ENCODE peak calls at places on chromosome 19, in five cellular contexts. B, J, Y, A and I are unnamed samples.

GRCh38 chr19:29326351-29326750 is 113.4 kb upstream of the UQCRFS1 start:
- DNase-seq in B (no peak), Y (no peak), J (no peak), A (no peak), I (no peak)

GRCh38 chr19:45156751-45157150 is 4.0 kb downstream of the NKPD1 start:
- DNase-seq in B (no peak), Y (no peak), J (no peak), A (no peak), I (no peak)

GRCh38 chr19:52896431-52897148 is 845 bp downstream of the ZNF320 start:
- DNase-seq in B (no peak), J (peak), A (no peak), Y (no peak), I (peak)

GRCh38 chr19:10299545-10300458 is 9.8 kb downstream of the ZGLP1 start:
- DNase-seq in Y (no peak), J (no peak), B (no peak), A (no peak), I (peak)

GRCh38 chr19:44539236-44539819 is 9.9 kb upstream of the CEACAM20 start:
- DNase-seq in Y (no peak), B (no peak), A (no peak), J (no peak), I (no peak)

GRCh38 chr19:18481505-18482222 is 40.2 kb downstream of the ELL start:
- DNase-seq in Y (no peak), A (no peak), B (no peak), J (no peak), I (no peak)

GRCh38 chr19:2194513-2195078 is 30.9 kb downstream of the DOT1L start:
- DNase-seq in J (no peak), A (no peak), B (no peak), Y (no peak), I (no peak)

GRCh38 chr19:13574933-13575332 is 68.7 kb upstream of the CACNA1A start:
- DNase-seq in A (no peak), B (peak), Y (peak), J (peak), I (peak)

GRCh38 chr19:44356383-44357111 is at the start of gene ZNF112:
- DNase-seq in Y (peak), B (peak), J (peak), A (peak), I (peak)

GRCh38 chr19:21705393-21705792 is 62.0 kb downstream of the ZNF100 start:
- DNase-seq in J (peak), A (no peak), Y (no peak), B (no peak), I (no peak)

GRCh38 chr19:42553292-42554045 is 25.2 kb upstream of the CEACAM1 start:
- DNase-seq in Y (peak), B (no peak), J (no peak), A (no peak), I (no peak)

GRCh38 chr19:45876411-45877197 is 9.3 kb downstream of the IRF2BP1 start:
- DNase-seq in Y (peak), B (no peak), J (peak), A (no peak), I (peak)

GRCh38 chr19:54138777-54139256 is 1.3 kb downstream of the CNOT3 start:
- DNase-seq in A (no peak), Y (no peak), J (no peak), B (no peak), I (no peak)

GRCh38 chr19:48737360-48737998 is 2.9 kb downstream of the RASIP1 start:
- DNase-seq in A (no peak), B (peak), J (peak), Y (no peak), I (peak)

GRCh38 chr19:54541712-54542111 is 31.9 kb upstream of the LILRA2 start:
- DNase-seq in A (no peak), Y (no peak), B (no peak), J (no peak), I (no peak)

GRCh38 chr19:11481777-11482383 is 1.0 kb upstream of the ELAVL3 start:
- DNase-seq in Y (peak), B (peak), J (peak), A (peak), I (peak)

GRCh38 chr19:45444318-45445041 is 20.8 kb upstream of the ERCC1 start:
- DNase-seq in J (peak), Y (peak), A (no peak), B (peak), I (peak)

GRCh38 chr19:21588202-21588601 is 82.8 kb downstream of the ZNF429 start:
- DNase-seq in J (no peak), B (no peak), A (no peak), Y (no peak), I (no peak)

GRCh38 chr19:15250635-15250993 is 18.4 kb upstream of the EPHX3 start:
- DNase-seq in A (no peak), B (no peak), Y (no peak), J (no peak), I (no peak)

GRCh38 chr19:53130506-53130905 is 2.2 kb downstream of the ZNF415 start:
- DNase-seq in A (no peak), B (no peak), J (peak), Y (no peak), I (no peak)

GRCh38 chr19:33374406-33374703 is 846 bp downstream of the CEBPG start:
- DNase-seq in J (no peak), A (no peak), Y (no peak), B (no peak), I (no peak)

GRCh38 chr19:21134934-21135366 is 6.9 kb upstream of the ZNF431 start:
- DNase-seq in A (no peak), B (no peak), Y (peak), J (no peak), I (no peak)

GRCh38 chr19:18633321-18633720 is 3.5 kb upstream of the KLHL26 start:
- DNase-seq in J (no peak), A (no peak), Y (no peak), B (no peak), I (no peak)

GRCh38 chr19:30529876-30530275 is 157.7 kb downstream of the ZNF536 start:
- DNase-seq in B (no peak), J (no peak), Y (no peak), A (no peak), I (no peak)

GRCh38 chr19:58274771-58275199 is 4.0 kb upstream of the ZNF8 start:
- DNase-seq in Y (no peak), A (no peak), B (no peak), J (no peak), I (no peak)

GRCh38 chr19:58554494-58555368 is at the start of gene CHMP2A:
- DNase-seq in J (peak), A (peak), Y (peak), B (peak), I (peak)

GRCh38 chr19:13156968-13157882 is 7.0 kb downstream of the IER2 start:
- DNase-seq in J (no peak), Y (no peak), B (no peak), A (no peak), I (no peak)

GRCh38 chr19:48090281-48090802 is 20.3 kb downstream of the PLA2G4C start:
- DNase-seq in A (no peak), B (no peak), J (no peak), Y (no peak), I (no peak)

GRCh38 chr19:6774821-6775707 is 2.6 kb downstream of the VAV1 start:
- DNase-seq in J (no peak), Y (no peak), A (no peak), B (no peak), I (no peak)

GRCh38 chr19:47066376-47067214 is 18.2 kb upstream of the TMEM160 start:
- DNase-seq in Y (no peak), B (no peak), J (no peak), A (no peak), I (no peak)

GRCh38 chr19:45402469-45403070 is 2.3 kb downstream of the PPP1R13L start:
- DNase-seq in Y (no peak), B (peak), A (no peak), J (peak), I (peak)

GRCh38 chr19:1852729-1853128 is 4.4 kb upstream of the REXO1 start:
- DNase-seq in Y (no peak), J (no peak), A (no peak), B (no peak), I (no peak)

GRCh38 chr19:55096061-55096701 is 20.5 kb downstream of the EPS8L1 start:
- DNase-seq in J (peak), A (no peak), Y (no peak), B (no peak), I (no peak)

GRCh38 chr19:10088949-10089554 is 2.9 kb downstream of the SHFL start:
- DNase-seq in J (no peak), Y (no peak), A (no peak), B (no peak), I (no peak)

GRCh38 chr19:17184381-17184841 is 30.7 kb upstream of the USE1 start:
- DNase-seq in A (no peak), Y (no peak), J (no peak), B (no peak), I (no peak)
- TF ChIP-seq JUNB in A (no peak), Y (no peak), J (no peak), B (no peak), I (no peak)

GRCh38 chr19:51571599-51571998 is 516 bp downstream of the ZNF175 start:
- DNase-seq in J (no peak), A (no peak), Y (no peak), B (no peak), I (no peak)
- TF ChIP-seq JUNB in J (no peak), A (no peak), Y (no peak), B (no peak), I (no peak)

GRCh38 chr19:39192846-39193245 is 3.9 kb upstream of the NCCRP1 start:
- DNase-seq in A (no peak), B (no peak), Y (no peak), J (no peak), I (no peak)
- TF ChIP-seq JUNB in A (no peak), B (no peak), Y (no peak), J (no peak), I (no peak)

DNA sequence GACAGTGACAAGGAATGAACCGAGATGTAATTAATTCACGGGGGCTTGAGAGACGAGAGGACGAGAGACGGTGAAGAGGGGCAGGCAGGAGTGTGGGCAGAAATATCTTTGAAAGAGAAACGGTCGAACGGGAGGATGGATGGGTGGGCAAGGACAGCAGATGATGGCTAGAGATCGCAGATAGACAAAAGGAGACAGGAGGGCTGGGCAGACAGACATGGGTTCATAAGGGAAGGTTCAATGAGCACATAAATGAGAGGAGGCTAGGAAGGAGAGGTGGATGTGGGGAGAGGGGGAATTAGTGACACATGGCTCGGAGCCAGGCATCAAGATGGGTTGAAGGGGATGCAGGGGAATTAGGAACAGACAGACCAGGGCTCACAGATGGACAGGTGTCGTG is 1.1 kb downstream of the SYT3 start:
- DNase-seq in Y (no peak), J (no peak), A (no peak), B (no peak), I (no peak)
- TF ChIP-seq JUNB in Y (no peak), J (no peak), A (no peak), B (no peak), I (no peak)

GRCh38 chr19:840519-841206 is at the start of gene PRTN3:
- DNase-seq in B (no peak), J (no peak), Y (no peak), A (no peak), I (no peak)

GRCh38 chr19:845707-846481 is 5.1 kb downstream of the PRTN3 start:
- DNase-seq in B (no peak), Y (no peak), A (no peak), J (no peak), I (no peak)

GRCh38 chr19:844300-844971 is 3.6 kb downstream of the PRTN3 start:
- DNase-seq in A (no peak), B (no peak), Y (no peak), J (no peak), I (peak)

GRCh38 chr19:843836-844299 is 3.1 kb downstream of the PRTN3 start:
- DNase-seq in J (no peak), A (no peak), B (no peak), Y (no peak), I (peak)

GRCh38 chr19:843180-843835 is 2.5 kb downstream of the PRTN3 start:
- DNase-seq in B (no peak), J (peak), Y (no peak), A (no peak), I (peak)
- TF ChIP-seq JUNB in B (no peak), J (no peak), Y (no peak), A (no peak), I (no peak)

GRCh38 chr19:7868671-7869452 is 5.3 kb downstream of the PRR36 start:
- DNase-seq in B (peak), A (peak), J (peak), Y (peak), I (peak)

GRCh38 chr19:7867092-7867844 is 6.9 kb downstream of the PRR36 start:
- DNase-seq in B (no peak), Y (no peak), A (no peak), J (no peak), I (no peak)

GRCh38 chr19:7869910-7870511 is 4.2 kb downstream of the PRR36 start:
- DNase-seq in Y (peak), J (peak), A (no peak), B (no peak), I (peak)

GRCh38 chr19:7869453-7869909 is 4.7 kb downstream of the PRR36 start:
- DNase-seq in J (peak), B (no peak), A (no peak), Y (peak), I (peak)

GRCh38 chr19:7868326-7868670 is 5.9 kb downstream of the PRR36 start:
- DNase-seq in B (no peak), Y (no peak), A (no peak), J (peak), I (no peak)
- TF ChIP-seq JUNB in B (no peak), Y (no peak), A (no peak), J (no peak), I (no peak)

GRCh38 chr19:41031926-41032325 is 40.8 kb downstream of the CYP2B6 start:
- DNase-seq in A (no peak), J (no peak), B (no peak), Y (no peak), I (no peak)
- TF ChIP-seq JUNB in A (no peak), J (no peak), B (no peak), Y (no peak), I (no peak)

DNA sequence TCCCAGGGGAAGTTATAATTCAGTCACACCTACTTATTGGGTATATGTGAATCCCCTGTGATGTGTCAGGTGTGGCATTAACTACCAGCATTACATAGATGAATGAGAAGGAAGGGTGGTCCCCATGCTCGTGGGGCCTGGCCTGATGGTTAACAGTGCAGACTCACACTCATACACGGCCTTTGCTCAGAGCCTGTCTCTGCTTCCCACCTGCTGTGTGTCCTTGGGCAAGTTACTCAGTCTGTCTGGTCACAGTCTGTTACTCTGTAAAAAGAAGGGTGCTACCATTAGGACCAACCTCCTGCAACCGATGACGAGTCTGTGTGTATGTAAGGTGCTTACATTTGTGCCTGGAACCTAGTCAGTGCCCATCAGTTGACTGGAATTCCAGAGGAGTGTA is 23.8 kb downstream of the SAFB start:
- DNase-seq in A (no peak), Y (no peak), J (no peak), B (no peak), I (no peak)
- TF ChIP-seq JUNB in A (no peak), Y (no peak), J (no peak), B (no peak), I (no peak)

DNA sequence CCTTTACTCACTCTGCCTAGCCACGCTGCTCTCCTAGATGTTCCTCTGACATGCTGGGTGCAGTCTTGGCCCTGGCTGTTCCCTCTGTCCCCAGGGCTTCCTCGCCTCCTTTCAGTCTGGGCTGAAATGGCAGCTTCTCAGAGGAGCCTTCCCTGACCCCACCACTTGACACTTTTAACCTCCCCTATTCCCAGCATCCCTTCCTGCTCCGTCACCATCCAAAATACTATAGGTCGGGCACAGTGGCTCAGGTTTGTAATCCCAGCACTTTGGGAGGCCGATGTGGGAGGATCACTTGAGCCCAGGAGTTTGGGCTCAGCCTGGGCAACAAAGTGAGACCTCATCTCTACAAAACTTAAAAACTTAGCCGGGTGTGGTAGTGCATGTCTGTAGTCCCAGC is 2.6 kb downstream of the FAM187B start:
- DNase-seq in A (no peak), Y (no peak), J (no peak), B (no peak), I (no peak)
- TF ChIP-seq JUNB in A (no peak), Y (no peak), J (no peak), B (no peak), I (no peak)